ENCODE peak calls at places on chromosomes 11 and 22, in four cellular contexts. V is HepG2, L is fibroblast of mammary gland, G is suprapubic skin. W is an unnamed sample.
A peak's percentile ranks its signal among the peaks of the same experiment; 100 is the strongest.

GRCh38 chr11:3735827-3736226 is 61.5 kb downstream of the NUP98 start:
- DNase-seq in G (no peak), V (no peak), L (peak; percentile 61), W (no peak)

GRCh38 chr11:73566977-73567755 is 30.7 kb downstream of the FAM168A start:
- DNase-seq in V (no peak), G (no peak), L (no peak), W (no peak)

GRCh38 chr22:46823248-46823647 is 60.8 kb downstream of the TBC1D22A start:
- DNase-seq in L (no peak), G (no peak), V (no peak), W (no peak)

GRCh38 chr11:19805827-19806226 is 93.2 kb downstream of the NAV2 start:
- DNase-seq in G (no peak), V (no peak), L (no peak), W (no peak)

GRCh38 chr11:117465236-117465997 is 137.8 kb downstream of the CEP164 start:
- DNase-seq in G (no peak), L (no peak), V (no peak), W (no peak)

GRCh38 chr11:27075192-27075591 is 34.6 kb downstream of the BBOX1 start:
- DNase-seq in L (peak; percentile 30), V (no peak), G (no peak), W (no peak)

GRCh38 chr22:46734830-46735453 is 3.1 kb downstream of the CERK start:
- DNase-seq in L (no peak), G (no peak), V (no peak), W (no peak)

GRCh38 chr22:21571679-21572078 is 4.2 kb downstream of the UBE2L3 start:
- DNase-seq in V (no peak), G (no peak), L (no peak), W (no peak)

GRCh38 chr11:65525659-65526480 is 987 bp downstream of the SCYL1 start:
- DNase-seq in G (no peak), V (no peak), L (no peak), W (no peak)

GRCh38 chr11:65915821-65916251 is 3.0 kb downstream of the C11orf68 start:
- DNase-seq in V (peak; percentile 74), L (peak; percentile 98), G (peak; percentile 93), W (peak; percentile 99)

GRCh38 chr22:23066200-23067022 is 3.9 kb upstream of the GNAZ start:
- DNase-seq in G (peak; percentile 45), L (no peak), V (no peak), W (no peak)

GRCh38 chr22:39652990-39653786 is 82.6 kb downstream of the CACNA1I start:
- DNase-seq in V (no peak), G (no peak), L (no peak), W (no peak)

GRCh38 chr22:39654527-39654926 is 84.0 kb downstream of the CACNA1I start:
- DNase-seq in V (no peak), L (no peak), G (no peak), W (no peak)

GRCh38 chr22:39654959-39655579 is 84.5 kb downstream of the CACNA1I start:
- DNase-seq in V (no peak), L (no peak), G (no peak), W (no peak)

GRCh38 chr22:39651783-39652058 is 81.2 kb downstream of the CACNA1I start:
- DNase-seq in G (no peak), L (no peak), V (no peak), W (peak; percentile 19)

DNA sequence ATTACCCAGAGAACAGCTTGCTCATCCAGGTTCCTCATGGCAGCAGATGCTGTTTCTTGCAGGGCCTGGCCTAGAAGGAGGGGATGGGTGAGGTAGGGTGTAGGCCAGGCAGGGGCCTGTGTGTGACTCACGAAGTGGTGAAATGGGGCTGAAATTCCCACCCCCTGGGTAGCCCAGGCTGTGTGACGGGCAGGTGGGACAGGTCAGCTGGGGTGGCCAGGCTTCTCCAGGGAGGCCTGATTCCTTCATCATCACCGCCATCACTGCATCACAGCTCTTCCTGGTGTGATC is 83.2 kb downstream of the CACNA1I start:
- DNase-seq in V (no peak), G (no peak), L (no peak), W (no peak)
- H3K4me3 ChIP-seq in V (no peak overlapping the region), G (no peak overlapping the region), L (no peak overlapping the region), W (no peak overlapping the region)

GRCh38 chr11:532512-533048 is 2.8 kb downstream of the HRAS start:
- DNase-seq in V (no peak), G (no peak), L (no peak), W (no peak)

GRCh38 chr11:534592-535518 is 521 bp downstream of the HRAS start:
- DNase-seq in V (no peak), L (no peak), G (peak; percentile 85), W (peak; percentile 43)

GRCh38 chr11:534197-534591 is 1.2 kb downstream of the HRAS start:
- DNase-seq in G (peak; percentile 69), V (no peak), L (no peak), W (no peak)

GRCh38 chr11:533049-533585 is 2.3 kb downstream of the HRAS start:
- DNase-seq in V (no peak), L (no peak), G (peak; percentile 71), W (no peak)

DNA sequence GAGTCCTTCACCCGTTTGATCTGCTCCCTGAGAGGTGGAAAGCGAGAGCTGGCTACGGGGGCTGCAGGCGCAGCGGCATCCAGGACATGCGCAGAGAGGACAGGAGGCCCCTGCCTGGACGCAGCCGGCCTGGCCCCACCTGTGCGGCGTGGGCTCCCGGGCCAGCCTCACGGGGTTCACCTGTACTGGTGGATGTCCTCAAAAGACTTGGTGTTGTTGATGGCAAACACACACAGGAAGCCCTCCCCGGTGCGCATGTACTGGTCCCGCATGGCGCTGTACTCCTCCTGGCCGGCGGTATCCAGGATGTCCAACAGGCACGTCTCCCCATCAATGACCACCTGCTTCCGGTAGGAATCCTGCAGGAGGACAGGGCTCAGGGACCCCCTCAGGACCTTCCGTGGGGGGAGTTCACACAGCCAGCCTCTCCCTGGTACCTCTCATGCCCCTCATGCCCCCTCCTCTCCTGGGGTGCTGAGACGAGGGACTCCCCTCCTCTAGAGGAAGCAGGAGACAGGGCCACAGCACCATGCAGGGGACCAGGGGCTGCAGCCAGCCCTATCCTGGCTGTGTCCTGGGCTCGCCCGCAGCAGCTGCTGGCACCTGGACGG is 1.7 kb downstream of the HRAS start:
- DNase-seq in G (peak; percentile 67), V (no peak), L (no peak), W (no peak)
- H3K4me3 ChIP-seq in G (peak overlapping the region; percentile 91), V (peak overlapping the region; percentile 93), L (no peak overlapping the region), W (peak overlapping the region; percentile 84)

DNA sequence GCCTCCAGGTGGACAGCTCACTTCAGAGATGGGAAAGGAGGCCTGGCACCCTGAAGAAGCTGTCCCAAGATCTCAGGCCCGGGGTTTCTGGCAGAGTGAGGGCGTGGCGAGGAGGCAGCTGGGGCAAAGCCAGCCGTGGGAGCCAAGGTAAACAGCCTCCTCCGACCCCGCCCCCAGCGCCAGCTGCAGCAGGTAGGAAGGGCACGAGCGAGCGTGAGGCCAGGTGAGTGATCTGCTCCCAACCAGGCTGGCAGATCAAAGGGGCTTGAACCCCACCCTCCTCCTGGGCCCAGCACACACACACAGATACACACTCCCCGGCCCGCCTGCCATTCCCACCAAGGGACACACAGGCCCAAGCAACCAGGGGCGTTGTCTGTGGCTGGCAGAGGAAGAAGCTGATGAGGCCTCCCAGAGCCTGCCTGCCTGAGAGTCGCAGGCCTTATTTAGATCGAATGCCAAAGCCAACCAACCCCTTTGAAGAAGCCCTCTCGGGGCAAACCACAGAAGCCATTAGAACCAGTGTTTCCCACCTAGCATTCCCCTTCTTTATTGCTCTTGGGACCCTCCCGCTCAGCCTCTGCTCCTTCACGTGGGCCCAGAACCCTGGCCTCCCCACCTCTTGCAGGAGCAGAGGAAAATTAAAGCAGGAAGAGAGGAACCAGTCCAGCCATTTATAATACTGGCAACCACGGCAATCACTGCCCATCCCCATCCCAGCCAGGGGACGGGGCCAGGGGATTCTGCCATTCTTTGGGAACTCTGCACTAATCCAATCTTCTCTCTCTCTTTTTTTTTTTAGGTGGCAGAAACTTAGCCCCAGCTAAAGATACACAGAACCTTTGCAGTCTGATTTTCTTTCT is 5.0 kb downstream of the PDGFB start:
- DNase-seq in G (peak; percentile 84), L (no peak), V (no peak), W (no peak)
- H3K4me3 ChIP-seq in G (peak overlapping the region; percentile 81), L (no peak overlapping the region), V (no peak overlapping the region), W (no peak overlapping the region)

DNA sequence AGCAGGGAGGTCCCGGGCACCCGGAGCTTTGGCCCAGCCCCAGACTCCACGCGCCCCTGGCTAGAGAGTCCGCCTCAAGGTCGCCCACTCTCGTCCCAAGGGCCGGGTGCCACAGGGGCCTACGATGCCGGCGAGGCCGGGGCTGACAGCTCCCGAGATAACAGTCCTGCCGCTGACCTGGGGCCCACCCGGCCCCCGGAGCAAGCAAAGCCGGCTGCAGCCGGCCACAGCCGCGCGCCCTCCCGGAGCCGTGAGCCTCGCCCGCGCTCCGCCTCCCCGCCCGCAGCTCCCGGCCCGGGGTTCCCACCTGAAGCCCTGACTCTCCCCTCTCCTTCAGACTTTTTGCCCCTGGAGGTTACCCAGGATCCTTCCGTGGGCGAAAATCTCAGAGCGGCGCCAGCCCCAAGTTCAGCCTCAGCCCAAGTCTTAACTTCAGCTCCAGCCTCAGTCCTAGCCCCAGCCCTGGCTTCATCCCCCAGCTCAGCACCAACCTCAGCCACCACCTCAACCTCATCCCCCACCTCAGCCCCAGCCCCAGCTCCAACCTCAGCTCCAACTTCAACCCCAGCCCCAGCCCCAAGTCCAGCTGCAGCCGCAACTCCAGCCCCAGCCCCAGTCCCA is 1.6 kb downstream of the KLHDC7B start:
- DNase-seq in V (no peak), L (no peak), G (no peak), W (no peak)
- H3K4me3 ChIP-seq in V (peak overlapping the region; percentile 48), L (no peak overlapping the region), G (peak overlapping the region; percentile 17), W (no peak overlapping the region)

GRCh38 chr22:29480512-29481264 is 670 bp downstream of the NEFH start:
- DNase-seq in G (no peak), V (no peak), L (peak; percentile 58), W (no peak)

GRCh38 chr22:29479417-29480261 is at the start of gene NEFH:
- DNase-seq in G (no peak), V (no peak), L (no peak), W (no peak)

GRCh38 chr22:29480262-29480511 is 169 bp downstream of the NEFH start:
- DNase-seq in G (no peak), L (no peak), V (no peak), W (no peak)

GRCh38 chr22:29477919-29478318 is 2.1 kb upstream of the NEFH start:
- DNase-seq in G (no peak), L (no peak), V (no peak), W (no peak)

DNA sequence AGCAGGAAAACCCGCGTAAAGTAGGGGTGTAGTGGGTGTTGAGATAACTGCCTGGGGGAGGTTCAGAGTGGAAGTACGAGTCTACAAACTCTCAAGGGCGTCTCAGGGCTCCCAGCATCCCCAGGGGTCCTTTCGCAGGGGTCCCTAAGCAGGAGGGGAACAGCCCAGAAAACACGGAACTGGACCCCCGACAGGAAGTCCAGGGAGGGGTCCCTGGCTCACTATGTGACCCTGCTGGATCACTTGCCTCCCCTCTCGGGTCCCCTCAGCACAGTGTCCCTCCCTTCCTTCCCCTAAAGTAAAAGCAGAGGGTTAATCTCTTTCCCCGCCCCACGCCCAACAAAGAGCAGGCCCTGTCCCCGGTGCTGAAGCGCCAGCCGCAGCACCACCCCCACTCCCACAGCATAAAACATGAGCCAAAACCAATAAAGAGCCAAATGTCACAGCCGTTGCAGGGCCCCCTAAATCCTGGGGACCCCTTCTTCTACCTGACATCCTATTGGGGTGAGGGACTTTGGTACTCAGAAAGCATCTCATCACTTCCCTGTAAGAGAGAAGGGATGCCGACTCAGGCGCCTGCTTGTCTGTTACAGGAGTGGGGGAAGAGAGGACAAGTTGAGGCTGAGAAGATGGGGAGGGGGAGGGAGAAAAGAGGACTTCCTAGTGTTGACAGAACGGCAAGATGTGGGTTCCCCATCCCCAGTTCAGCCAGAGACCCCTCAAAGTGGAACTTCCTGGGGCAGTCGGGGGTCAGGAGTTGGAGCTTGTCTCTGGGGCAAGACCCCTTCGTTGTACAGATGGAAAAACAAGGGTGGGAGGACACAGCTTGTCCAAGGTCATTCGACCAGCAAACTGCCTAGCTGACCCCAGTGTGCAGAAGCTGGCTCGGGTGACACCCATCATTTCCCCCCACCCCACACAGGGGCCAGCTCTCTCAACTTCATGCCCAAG is 1.4 kb upstream of the NEFH start:
- DNase-seq in L (no peak), V (no peak), G (no peak), W (no peak)
- H3K4me3 ChIP-seq in L (no peak overlapping the region), V (no peak overlapping the region), G (no peak overlapping the region), W (no peak overlapping the region)

W was measured in MG63.